ENCODE peak calls at places on chromosomes 11 and 22, in four cellular contexts. One of them, this sample, is unnamed.

GRCh38 chr11:61971177-61972111 is 4.0 kb upstream of the FTH1 start:
- DNase-seq in mucosa of gallbladder: peak
- DNase-seq in OCI-LY7: peak
- DNase-seq in lung microvascular endothelial cell: peak
- DNase-seq in this sample: peak

GRCh38 chr22:46295277-46295971 is 1.2 kb upstream of the GTSE1 start:
- DNase-seq in mucosa of gallbladder: no peak
- DNase-seq in OCI-LY7: peak
- DNase-seq in lung microvascular endothelial cell: no peak
- DNase-seq in this sample: no peak

GRCh38 chr11:19714387-19715363 is 2.0 kb downstream of the NAV2 start:
- DNase-seq in mucosa of gallbladder: no peak
- DNase-seq in OCI-LY7: no peak
- DNase-seq in lung microvascular endothelial cell: peak
- DNase-seq in this sample: peak

GRCh38 chr22:50224071-50224470 is 20.8 kb downstream of the TUBGCP6 start:
- DNase-seq in mucosa of gallbladder: no peak
- DNase-seq in OCI-LY7: no peak
- DNase-seq in lung microvascular endothelial cell: no peak
- DNase-seq in this sample: no peak

GRCh38 chr11:21048626-21049025 is 379.2 kb downstream of the NELL1 start:
- DNase-seq in mucosa of gallbladder: no peak
- DNase-seq in OCI-LY7: no peak
- DNase-seq in lung microvascular endothelial cell: no peak
- DNase-seq in this sample: no peak

GRCh38 chr22:46612904-46613605 is 7.1 kb upstream of the GRAMD4 start:
- DNase-seq in mucosa of gallbladder: no peak
- DNase-seq in OCI-LY7: no peak
- DNase-seq in lung microvascular endothelial cell: peak
- DNase-seq in this sample: no peak

GRCh38 chr11:32213223-32213622 is 122.3 kb downstream of the RCN1 start:
- DNase-seq in mucosa of gallbladder: no peak
- DNase-seq in OCI-LY7: no peak
- DNase-seq in lung microvascular endothelial cell: no peak
- DNase-seq in this sample: no peak

GRCh38 chr11:86151188-86152005 is 82.5 kb upstream of the PICALM start:
- DNase-seq in mucosa of gallbladder: no peak
- DNase-seq in OCI-LY7: no peak
- DNase-seq in lung microvascular endothelial cell: no peak
- DNase-seq in this sample: peak